ENCODE peak calls at places on chromosomes 5 and 9, in six cellular contexts. One of them, this sample, is unnamed. For H3K27me3 and H3K4me1, the result is how much of the 10 kb centered on the place peaks cover.

GRCh38 chr9:113772121-113772885 is 103.8 kb upstream of the ZNF618 start:
- DNase-seq in neural progenitor cell: no peak
- DNase-seq in Panc1: no peak
- DNase-seq in neuronal stem cell: no peak
- DNase-seq in transverse colon: no peak
- DNase-seq in mammary epithelial cell: peak
- DNase-seq in this sample: peak

GRCh38 chr9:127013597-127013996 is 99.0 kb downstream of the RALGPS1 start:
- DNase-seq in neural progenitor cell: no peak
- DNase-seq in Panc1: no peak
- DNase-seq in neuronal stem cell: no peak
- DNase-seq in transverse colon: no peak
- DNase-seq in mammary epithelial cell: no peak
- DNase-seq in this sample: no peak

GRCh38 chr5:138346889-138347288 is 5.6 kb upstream of the KDM3B start:
- DNase-seq in neural progenitor cell: no peak
- DNase-seq in Panc1: no peak
- DNase-seq in neuronal stem cell: no peak
- DNase-seq in transverse colon: no peak
- DNase-seq in mammary epithelial cell: no peak
- DNase-seq in this sample: no peak

GRCh38 chr9:105290401-105290800 is 46.0 kb downstream of the SLC44A1 start:
- DNase-seq in neural progenitor cell: no peak
- DNase-seq in Panc1: no peak
- DNase-seq in neuronal stem cell: no peak
- DNase-seq in transverse colon: no peak
- DNase-seq in mammary epithelial cell: peak
- DNase-seq in this sample: no peak

GRCh38 chr5:175288048-175288621 is 155.8 kb downstream of the DRD1 start:
- DNase-seq in neural progenitor cell: no peak
- DNase-seq in Panc1: no peak
- DNase-seq in neuronal stem cell: no peak
- DNase-seq in transverse colon: no peak
- DNase-seq in mammary epithelial cell: no peak
- DNase-seq in this sample: no peak

GRCh38 chr5:80136751-80137272 is 101.7 kb downstream of the THBS4 start:
- DNase-seq in neural progenitor cell: no peak
- DNase-seq in Panc1: no peak
- DNase-seq in neuronal stem cell: no peak
- DNase-seq in transverse colon: no peak
- DNase-seq in mammary epithelial cell: no peak
- DNase-seq in this sample: no peak

GRCh38 chr9:10055886-10056395 is 556.9 kb downstream of the PTPRD start:
- DNase-seq in neural progenitor cell: no peak
- DNase-seq in Panc1: no peak
- DNase-seq in neuronal stem cell: no peak
- DNase-seq in transverse colon: no peak
- DNase-seq in mammary epithelial cell: no peak
- DNase-seq in this sample: no peak

GRCh38 chr5:138884094-138884493 is 9.0 kb upstream of the LRRTM2 start:
- DNase-seq in neural progenitor cell: no peak
- DNase-seq in Panc1: no peak
- DNase-seq in neuronal stem cell: no peak
- DNase-seq in transverse colon: no peak
- DNase-seq in mammary epithelial cell: no peak
- DNase-seq in this sample: no peak

GRCh38 chr5:133682496-133682895 is 70.2 kb upstream of the FSTL4 start:
- DNase-seq in neural progenitor cell: no peak
- DNase-seq in Panc1: no peak
- DNase-seq in neuronal stem cell: no peak
- DNase-seq in transverse colon: no peak
- DNase-seq in mammary epithelial cell: no peak
- DNase-seq in this sample: no peak

GRCh38 chr9:92270511-92270910 is 23.0 kb downstream of the IARS1 start:
- DNase-seq in neural progenitor cell: no peak
- DNase-seq in Panc1: no peak
- DNase-seq in neuronal stem cell: no peak
- DNase-seq in transverse colon: no peak
- DNase-seq in mammary epithelial cell: no peak
- DNase-seq in this sample: no peak

GRCh38 chr5:139182528-139183296 is 15.5 kb downstream of the SIL1 start:
- DNase-seq in neural progenitor cell: no peak
- DNase-seq in Panc1: no peak
- DNase-seq in neuronal stem cell: no peak
- DNase-seq in transverse colon: no peak
- DNase-seq in mammary epithelial cell: no peak
- DNase-seq in this sample: no peak

GRCh38 chr9:126376311-126376902 is 49.8 kb downstream of the MVB12B start:
- DNase-seq in neural progenitor cell: peak
- DNase-seq in Panc1: no peak
- DNase-seq in neuronal stem cell: peak
- DNase-seq in transverse colon: peak
- DNase-seq in mammary epithelial cell: no peak
- DNase-seq in this sample: no peak

GRCh38 chr5:91101777-91102379 is 281.2 kb downstream of the ARRDC3 start:
- DNase-seq in neural progenitor cell: peak
- DNase-seq in Panc1: peak
- DNase-seq in neuronal stem cell: peak
- DNase-seq in transverse colon: peak
- DNase-seq in mammary epithelial cell: peak
- DNase-seq in this sample: peak

GRCh38 chr5:133962131-133962530 is 6.3 kb downstream of the C5orf15 start:
- DNase-seq in neural progenitor cell: no peak
- DNase-seq in Panc1: no peak
- DNase-seq in neuronal stem cell: no peak
- DNase-seq in transverse colon: no peak
- DNase-seq in mammary epithelial cell: no peak
- DNase-seq in this sample: no peak

GRCh38 chr9:32345243-32345642 is 39.2 kb upstream of the ACO1 start:
- DNase-seq in neural progenitor cell: no peak
- DNase-seq in Panc1: no peak
- DNase-seq in neuronal stem cell: no peak
- DNase-seq in transverse colon: no peak
- DNase-seq in mammary epithelial cell: no peak
- DNase-seq in this sample: no peak

GRCh38 chr5:132012385-132013005 is 1.0 kb upstream of the ACSL6 start:
- DNase-seq in neural progenitor cell: peak
- DNase-seq in Panc1: no peak
- DNase-seq in neuronal stem cell: peak
- DNase-seq in transverse colon: peak
- DNase-seq in mammary epithelial cell: peak
- DNase-seq in this sample: no peak

GRCh38 chr5:132662925-132663770 is 5.2 kb downstream of the IL13 start:
- DNase-seq in neural progenitor cell: no peak
- DNase-seq in Panc1: no peak
- DNase-seq in neuronal stem cell: no peak
- DNase-seq in transverse colon: no peak
- DNase-seq in mammary epithelial cell: no peak
- DNase-seq in this sample: no peak

DNA sequence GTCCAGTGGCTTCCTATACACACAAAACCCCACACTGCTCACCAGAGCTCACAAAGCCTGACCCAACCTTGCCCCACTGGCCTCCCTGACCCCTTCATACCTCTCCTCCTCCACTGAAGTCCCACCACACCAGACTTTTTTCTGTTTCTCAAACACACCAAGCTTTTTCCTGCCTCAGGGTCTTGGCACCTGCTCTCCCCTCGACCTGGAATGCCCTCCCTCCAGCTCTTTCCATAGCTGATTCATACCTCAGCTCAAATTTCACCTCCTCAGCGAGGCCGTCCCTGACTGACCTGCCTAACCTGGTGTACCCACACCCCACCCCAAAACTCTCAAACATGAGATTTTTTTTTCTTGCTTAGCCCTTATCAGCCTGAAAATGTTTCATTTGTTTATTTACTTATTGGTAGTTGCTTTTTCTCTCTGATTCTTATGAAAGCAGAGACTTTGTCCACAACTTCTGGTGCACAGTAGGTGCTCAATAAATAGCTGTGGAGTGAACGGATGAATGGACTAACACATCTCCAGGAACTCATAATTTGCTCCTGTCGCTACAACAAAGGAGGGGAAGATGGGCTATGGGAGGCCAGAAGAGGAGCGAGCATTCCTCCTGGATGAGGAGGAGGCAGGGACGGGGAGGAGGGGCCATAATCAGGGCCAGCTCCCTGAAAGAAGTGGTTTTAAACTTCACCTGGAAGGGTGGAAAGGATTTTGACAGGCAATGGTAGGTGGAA is 84.3 kb downstream of the SH3TC2 start:
- DNase-seq in neural progenitor cell: no peak
- DNase-seq in Panc1: no peak
- DNase-seq in neuronal stem cell: no peak
- DNase-seq in transverse colon: no peak
- DNase-seq in mammary epithelial cell: peak
- DNase-seq in this sample: no peak
- H3K27ac ChIP-seq in neural progenitor cell: no peak
- H3K27ac ChIP-seq in Panc1: no peak
- H3K27ac ChIP-seq in neuronal stem cell: no peak
- H3K27ac ChIP-seq in transverse colon: no peak
- H3K27ac ChIP-seq in mammary epithelial cell: peak
- H3K27ac ChIP-seq in this sample: no peak

DNA sequence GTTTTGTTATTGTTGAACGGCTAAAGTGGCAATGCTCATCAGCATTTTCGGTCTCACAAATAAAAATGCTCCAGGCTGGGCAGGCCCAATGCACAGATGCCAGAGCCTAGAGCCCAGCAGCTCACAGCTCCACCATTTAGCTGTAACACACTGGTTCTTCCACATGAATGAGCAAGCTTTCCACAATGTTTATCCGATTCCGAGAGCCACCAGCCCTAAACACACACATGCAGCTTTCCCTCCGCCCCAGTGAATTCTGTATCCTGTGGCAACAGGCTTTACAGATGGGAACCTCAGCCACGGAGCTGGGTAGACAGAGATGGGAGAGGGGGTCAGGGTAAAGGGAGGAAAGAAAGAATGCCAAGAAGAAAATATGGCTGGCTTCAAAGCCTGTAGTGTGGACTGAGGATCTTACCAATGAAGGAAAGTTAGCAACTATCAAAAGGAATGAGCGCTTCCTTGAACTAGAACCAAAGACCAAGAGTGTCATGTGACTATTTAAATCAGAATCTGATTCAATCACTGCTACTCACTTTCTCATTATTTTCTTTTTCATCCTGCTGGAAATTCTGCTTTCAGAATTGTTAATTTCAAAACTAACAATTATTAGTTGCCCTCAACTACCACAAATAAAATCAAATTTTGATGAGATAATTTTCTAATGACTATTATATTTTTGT is 77.1 kb downstream of the MRPS27 start:
- DNase-seq in neural progenitor cell: peak
- DNase-seq in Panc1: no peak
- DNase-seq in neuronal stem cell: peak
- DNase-seq in transverse colon: no peak
- DNase-seq in mammary epithelial cell: no peak
- DNase-seq in this sample: no peak
- H3K27me3 ChIP-seq in neural progenitor cell: under half
- H3K27me3 ChIP-seq in Panc1: under half
- H3K27me3 ChIP-seq in neuronal stem cell: under half
- H3K27me3 ChIP-seq in transverse colon: under half
- H3K27me3 ChIP-seq in mammary epithelial cell: under half
- H3K27me3 ChIP-seq in this sample: under half

DNA sequence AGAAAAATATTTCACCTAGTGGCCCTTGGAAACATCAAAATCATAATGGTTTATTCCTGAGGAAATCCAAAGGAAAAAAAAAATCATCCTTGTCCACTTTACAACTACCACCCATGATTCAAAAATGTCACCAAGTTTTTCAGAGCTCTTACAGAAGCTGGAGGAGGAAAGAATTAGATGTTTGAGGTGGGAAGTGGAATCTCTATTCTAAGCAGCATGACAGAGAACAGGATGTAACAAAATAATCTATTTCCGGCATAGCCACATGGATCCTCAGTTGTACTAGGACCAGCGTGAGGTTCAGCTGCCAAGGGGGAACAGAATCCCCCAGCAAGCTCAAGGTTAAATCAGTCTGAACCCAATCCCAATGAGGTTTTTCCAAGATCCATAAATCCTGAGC is 40.2 kb downstream of the FBXW11 start:
- DNase-seq in neural progenitor cell: no peak
- DNase-seq in Panc1: no peak
- DNase-seq in neuronal stem cell: no peak
- DNase-seq in transverse colon: no peak
- DNase-seq in mammary epithelial cell: no peak
- DNase-seq in this sample: no peak
- H3K4me1 ChIP-seq in neural progenitor cell: half or more
- H3K4me1 ChIP-seq in Panc1: under half
- H3K4me1 ChIP-seq in neuronal stem cell: under half
- H3K4me1 ChIP-seq in transverse colon: under half
- H3K4me1 ChIP-seq in mammary epithelial cell: under half
- H3K4me1 ChIP-seq in this sample: under half

GRCh38 chr9:109013678-109014145 is 413 bp upstream of the CTNNAL1 start:
- DNase-seq in neural progenitor cell: no peak
- DNase-seq in Panc1: no peak
- DNase-seq in neuronal stem cell: no peak
- DNase-seq in transverse colon: no peak
- DNase-seq in mammary epithelial cell: peak
- DNase-seq in this sample: no peak

GRCh38 chr9:109015026-109015280 is 1.7 kb upstream of the CTNNAL1 start:
- DNase-seq in neural progenitor cell: no peak
- DNase-seq in Panc1: no peak
- DNase-seq in neuronal stem cell: no peak
- DNase-seq in transverse colon: no peak
- DNase-seq in mammary epithelial cell: no peak
- DNase-seq in this sample: no peak

GRCh38 chr9:109014267-109015025 is 1.1 kb upstream of the CTNNAL1 start:
- DNase-seq in neural progenitor cell: peak
- DNase-seq in Panc1: no peak
- DNase-seq in neuronal stem cell: no peak
- DNase-seq in transverse colon: peak
- DNase-seq in mammary epithelial cell: peak
- DNase-seq in this sample: no peak

GRCh38 chr9:109012009-109012875 is 1.1 kb downstream of the CTNNAL1 start:
- DNase-seq in neural progenitor cell: peak
- DNase-seq in Panc1: peak
- DNase-seq in neuronal stem cell: peak
- DNase-seq in transverse colon: peak
- DNase-seq in mammary epithelial cell: peak
- DNase-seq in this sample: peak

DNA sequence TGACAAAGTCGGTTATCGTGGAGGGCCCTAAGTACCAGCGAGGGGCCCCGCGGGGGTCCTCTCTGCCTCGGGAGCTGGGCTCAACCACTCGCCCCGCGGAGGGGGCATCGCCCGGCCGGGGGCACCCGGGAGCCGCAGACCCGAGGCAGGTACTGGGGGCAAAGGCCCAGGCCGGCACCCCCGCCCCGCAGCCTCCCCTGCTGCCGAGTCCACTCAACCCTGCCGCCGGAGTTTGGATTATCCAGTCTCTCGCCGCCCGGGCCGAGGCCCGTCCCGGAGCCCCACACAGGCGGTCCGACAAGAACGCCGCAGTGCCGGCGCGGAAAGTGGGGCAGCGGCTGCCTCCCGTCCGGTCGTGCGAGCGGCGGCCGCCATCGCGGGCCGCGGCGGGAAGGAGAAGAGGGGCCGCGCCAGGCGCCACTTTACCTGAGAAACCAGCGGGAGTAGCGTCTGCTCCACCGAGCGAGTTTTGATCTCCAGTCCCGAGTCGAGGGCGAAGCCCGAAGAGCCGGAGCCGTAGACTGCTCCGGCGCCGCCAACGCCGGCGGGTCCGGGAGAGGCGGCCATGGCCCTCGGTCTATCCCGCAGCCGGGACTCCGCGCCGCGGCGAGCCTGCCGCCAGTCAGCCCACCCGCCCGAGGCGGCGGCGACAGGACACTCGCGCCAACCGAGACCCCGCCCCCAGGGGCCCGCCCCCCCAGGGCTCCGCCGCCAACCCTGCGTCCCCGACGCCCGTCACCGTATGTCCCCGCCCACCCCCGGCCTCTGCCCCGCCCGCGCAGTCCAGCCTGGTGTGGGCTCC is at the start of gene CTNNAL1:
- DNase-seq in neural progenitor cell: peak
- DNase-seq in Panc1: no peak
- DNase-seq in neuronal stem cell: peak
- DNase-seq in transverse colon: peak
- DNase-seq in mammary epithelial cell: peak
- DNase-seq in this sample: peak
- H3K27ac ChIP-seq in neural progenitor cell: peak
- H3K27ac ChIP-seq in Panc1: peak
- H3K27ac ChIP-seq in neuronal stem cell: peak
- H3K27ac ChIP-seq in transverse colon: peak
- H3K27ac ChIP-seq in mammary epithelial cell: peak
- H3K27ac ChIP-seq in this sample: peak